ENCODE peak calls at places on chromosome 10, in five cellular contexts. One of them, this sample, is unnamed.

GRCh38 chr10:29920408-29921070 is 138.8 kb downstream of the JCAD start:
- DNase-seq in fibroblast of lung: no peak
- DNase-seq in endodermal cell: no peak
- DNase-seq in stomach: no peak
- DNase-seq in H1: no peak
- DNase-seq in this sample: no peak

GRCh38 chr10:16304311-16304710 is 132.5 kb upstream of the PTER start:
- DNase-seq in fibroblast of lung: no peak
- DNase-seq in endodermal cell: no peak
- DNase-seq in stomach: no peak
- DNase-seq in H1: no peak
- DNase-seq in this sample: no peak

GRCh38 chr10:52376665-52377354 is 62.7 kb downstream of the DKK1 start:
- DNase-seq in fibroblast of lung: peak; percentile 13
- DNase-seq in endodermal cell: no peak
- DNase-seq in stomach: no peak
- DNase-seq in H1: no peak
- DNase-seq in this sample: no peak

GRCh38 chr10:80443531-80443974 is 10.6 kb upstream of the TSPAN14 start:
- DNase-seq in fibroblast of lung: no peak
- DNase-seq in endodermal cell: peak; percentile 80
- DNase-seq in stomach: no peak
- DNase-seq in H1: no peak
- DNase-seq in this sample: no peak

GRCh38 chr10:70274643-70275042 is 9.2 kb downstream of the NPFFR1 start:
- DNase-seq in fibroblast of lung: peak; percentile 93
- DNase-seq in endodermal cell: no peak
- DNase-seq in stomach: no peak
- DNase-seq in H1: no peak
- DNase-seq in this sample: no peak

GRCh38 chr10:100303724-100304319 is 17.3 kb upstream of the BLOC1S2 start:
- DNase-seq in fibroblast of lung: peak; percentile 35
- DNase-seq in endodermal cell: no peak
- DNase-seq in stomach: no peak
- DNase-seq in H1: no peak
- DNase-seq in this sample: no peak

GRCh38 chr10:77592946-77593636 is 44.5 kb downstream of the KCNMA1 start:
- DNase-seq in fibroblast of lung: peak; percentile 93
- DNase-seq in endodermal cell: no peak
- DNase-seq in stomach: peak; percentile 44
- DNase-seq in H1: no peak
- DNase-seq in this sample: no peak

GRCh38 chr10:93762979-93763391 is 5.2 kb downstream of the LGI1 start:
- DNase-seq in fibroblast of lung: no peak
- DNase-seq in endodermal cell: no peak
- DNase-seq in stomach: no peak
- DNase-seq in H1: no peak
- DNase-seq in this sample: no peak

GRCh38 chr10:51696251-51696650 is 3.1 kb downstream of the CSTF2T start:
- DNase-seq in fibroblast of lung: no peak
- DNase-seq in endodermal cell: no peak
- DNase-seq in stomach: no peak
- DNase-seq in H1: no peak
- DNase-seq in this sample: no peak

GRCh38 chr10:62308101-62308500 is 39.5 kb upstream of the RTKN2 start:
- DNase-seq in fibroblast of lung: peak; percentile 50
- DNase-seq in endodermal cell: no peak
- DNase-seq in stomach: no peak
- DNase-seq in H1: no peak
- DNase-seq in this sample: no peak

GRCh38 chr10:12250181-12250580 is 54.2 kb downstream of the CDC123 start:
- DNase-seq in fibroblast of lung: no peak
- DNase-seq in endodermal cell: no peak
- DNase-seq in stomach: no peak
- DNase-seq in H1: no peak
- DNase-seq in this sample: no peak

GRCh38 chr10:125060486-125060850 is 99.9 kb downstream of the CTBP2 start:
- DNase-seq in fibroblast of lung: peak; percentile 87
- DNase-seq in endodermal cell: no peak
- DNase-seq in stomach: no peak
- DNase-seq in H1: no peak
- DNase-seq in this sample: no peak

GRCh38 chr10:35822316-35822715 is 180.2 kb upstream of the FZD8 start:
- DNase-seq in fibroblast of lung: peak; percentile 56
- DNase-seq in endodermal cell: peak; percentile 95
- DNase-seq in stomach: peak; percentile 31
- DNase-seq in H1: peak; percentile 31
- DNase-seq in this sample: peak; percentile 41

GRCh38 chr10:29041512-29042150 is 247.2 kb upstream of the LYZL1 start:
- DNase-seq in fibroblast of lung: peak; percentile 53
- DNase-seq in endodermal cell: no peak
- DNase-seq in stomach: no peak
- DNase-seq in H1: no peak
- DNase-seq in this sample: no peak

GRCh38 chr10:93656155-93656554 is 43.8 kb downstream of the PDE6C start:
- DNase-seq in fibroblast of lung: no peak
- DNase-seq in endodermal cell: no peak
- DNase-seq in stomach: no peak
- DNase-seq in H1: no peak
- DNase-seq in this sample: no peak

GRCh38 chr10:58723977-58724376 is 211.3 kb downstream of the BICC1 start:
- DNase-seq in fibroblast of lung: no peak
- DNase-seq in endodermal cell: no peak
- DNase-seq in stomach: no peak
- DNase-seq in H1: no peak
- DNase-seq in this sample: no peak

DNA sequence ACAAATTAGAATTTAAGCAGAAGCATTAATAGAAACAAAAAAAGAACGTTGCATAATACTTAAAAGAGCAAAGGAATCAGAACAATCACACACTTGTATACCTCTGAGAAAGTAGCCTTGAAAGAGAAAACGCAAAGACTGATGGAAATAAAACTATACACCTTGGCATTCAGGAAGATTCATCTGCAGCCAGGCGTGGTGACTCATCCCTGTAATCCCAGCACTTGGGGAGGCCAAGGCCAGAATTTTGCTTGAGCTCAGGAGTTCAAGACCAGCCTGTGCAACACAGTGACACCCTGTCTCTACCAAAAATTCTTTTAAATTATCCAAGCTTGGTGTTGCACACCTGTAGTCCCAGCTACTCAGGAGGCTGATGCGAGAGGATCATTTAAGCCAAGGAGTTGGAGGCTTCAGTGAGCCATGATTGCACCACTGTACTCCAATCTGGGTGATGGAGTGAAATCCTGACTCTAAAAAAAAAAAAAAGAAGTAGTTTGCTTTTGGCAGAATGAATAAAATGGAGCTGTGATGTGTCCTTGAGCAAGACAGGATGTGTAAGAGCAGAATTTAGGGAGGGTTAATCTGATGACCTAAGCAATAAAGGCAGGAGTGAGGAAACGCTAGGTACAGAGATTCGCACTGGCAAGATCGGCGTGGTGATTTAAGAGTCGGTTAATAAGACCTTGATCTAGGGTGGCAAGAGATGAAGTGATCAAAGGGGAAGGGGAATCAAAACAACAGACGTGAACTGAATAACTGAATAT is 75.8 kb upstream of the NRP1 start:
- DNase-seq in fibroblast of lung: no peak
- DNase-seq in endodermal cell: no peak
- DNase-seq in stomach: no peak
- DNase-seq in H1: no peak
- DNase-seq in this sample: no peak
- H3K4me1 ChIP-seq in fibroblast of lung: peaks cover 11% of the 10 kb centered on the region
- H3K4me1 ChIP-seq in endodermal cell: no peaks in the 10 kb centered on the region
- H3K4me1 ChIP-seq in stomach: no peaks in the 10 kb centered on the region
- H3K4me1 ChIP-seq in H1: no peaks in the 10 kb centered on the region
- H3K4me1 ChIP-seq in this sample: no peaks in the 10 kb centered on the region

GRCh38 chr10:122798704-122799231 is 46.9 kb downstream of the CUZD1 start:
- DNase-seq in fibroblast of lung: no peak
- DNase-seq in endodermal cell: peak; percentile 32
- DNase-seq in stomach: no peak
- DNase-seq in H1: no peak
- DNase-seq in this sample: no peak
- H3K27ac ChIP-seq in fibroblast of lung: no peak overlapping the region
- H3K27ac ChIP-seq in endodermal cell: no peak overlapping the region
- H3K27ac ChIP-seq in stomach: no peak overlapping the region
- H3K27ac ChIP-seq in H1: no peak overlapping the region
- H3K27ac ChIP-seq in this sample: no peak overlapping the region

DNA sequence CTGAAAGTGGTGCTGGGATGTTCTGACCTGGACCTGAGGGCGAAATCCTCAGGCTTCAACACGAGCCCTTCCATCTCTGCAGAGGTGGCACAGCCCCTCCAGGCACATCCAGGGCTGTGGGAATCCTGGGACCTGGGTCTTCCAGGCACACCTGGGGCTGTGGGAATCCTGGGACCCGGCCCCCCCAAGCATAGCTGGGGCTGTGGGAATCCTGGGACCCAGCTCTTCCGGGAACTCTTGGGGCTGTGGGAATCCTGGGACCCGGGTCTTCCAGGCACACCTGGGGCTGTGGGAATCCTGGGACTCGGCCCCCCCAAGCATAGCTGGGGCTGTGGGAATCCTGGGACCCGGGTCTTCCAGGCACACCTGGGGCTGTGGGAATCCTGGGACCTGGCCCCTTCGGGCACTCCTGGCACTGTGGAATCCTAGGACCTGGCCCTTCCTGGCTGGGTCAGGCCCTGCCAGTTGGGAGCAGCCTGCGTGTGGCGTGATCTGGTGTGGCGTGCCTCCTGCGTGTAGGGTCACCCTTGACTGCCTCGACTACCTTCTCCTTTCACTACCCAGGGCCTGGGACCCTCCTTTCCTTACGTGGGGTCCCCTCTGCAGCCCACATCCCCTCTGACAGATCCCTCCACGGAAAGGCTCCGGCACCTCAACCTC is 124.0 kb downstream of the WDR37 start:
- DNase-seq in fibroblast of lung: no peak
- DNase-seq in endodermal cell: no peak
- DNase-seq in stomach: no peak
- DNase-seq in H1: no peak
- DNase-seq in this sample: no peak
- H3K4me1 ChIP-seq in fibroblast of lung: no peaks in the 10 kb centered on the region
- H3K4me1 ChIP-seq in endodermal cell: no peaks in the 10 kb centered on the region
- H3K4me1 ChIP-seq in stomach: no peaks in the 10 kb centered on the region
- H3K4me1 ChIP-seq in H1: no peaks in the 10 kb centered on the region
- H3K4me1 ChIP-seq in this sample: no peaks in the 10 kb centered on the region

GRCh38 chr10:119896061-119896655 is 3.6 kb downstream of the SEC23IP start:
- DNase-seq in fibroblast of lung: peak; percentile 87
- DNase-seq in endodermal cell: peak; percentile 6
- DNase-seq in stomach: peak; percentile 51
- DNase-seq in H1: no peak
- DNase-seq in this sample: no peak
- H3K27ac ChIP-seq in fibroblast of lung: peak overlapping the region; percentile 40
- H3K27ac ChIP-seq in endodermal cell: no peak overlapping the region
- H3K27ac ChIP-seq in stomach: peak overlapping the region; percentile 82
- H3K27ac ChIP-seq in H1: no peak overlapping the region
- H3K27ac ChIP-seq in this sample: no peak overlapping the region

DNA sequence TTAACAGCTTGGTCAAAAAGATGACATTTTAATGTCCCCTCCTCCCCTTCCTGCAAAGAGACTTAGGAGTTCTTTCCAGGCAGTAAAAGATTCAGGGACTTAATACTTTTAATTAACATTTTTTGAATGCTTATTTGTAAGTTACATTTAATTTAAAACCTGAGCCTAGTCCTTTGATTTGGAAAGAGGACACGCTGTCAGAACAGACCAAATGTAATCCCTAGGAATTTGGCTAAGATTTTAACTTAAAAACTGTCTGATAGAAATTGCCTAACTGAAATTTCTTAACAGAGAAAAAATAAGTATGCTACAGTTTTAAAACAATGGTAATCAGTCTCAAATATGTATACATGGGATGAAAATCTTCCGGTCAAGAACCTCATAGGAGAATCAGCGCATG is 98.5 kb downstream of the NRP1 start:
- DNase-seq in fibroblast of lung: no peak
- DNase-seq in endodermal cell: no peak
- DNase-seq in stomach: no peak
- DNase-seq in H1: no peak
- DNase-seq in this sample: no peak
- H3K4me1 ChIP-seq in fibroblast of lung: peaks cover 19% of the 10 kb centered on the region
- H3K4me1 ChIP-seq in endodermal cell: peaks cover 33% of the 10 kb centered on the region
- H3K4me1 ChIP-seq in stomach: peaks cover 4% of the 10 kb centered on the region
- H3K4me1 ChIP-seq in H1: no peaks in the 10 kb centered on the region
- H3K4me1 ChIP-seq in this sample: no peaks in the 10 kb centered on the region

GRCh38 chr10:71582506-71582905 is 137.1 kb downstream of the C10orf105 start:
- DNase-seq in fibroblast of lung: no peak
- DNase-seq in endodermal cell: no peak
- DNase-seq in stomach: no peak
- DNase-seq in H1: no peak
- DNase-seq in this sample: no peak

GRCh38 chr10:71584902-71585578 is 134.5 kb downstream of the C10orf105 start:
- DNase-seq in fibroblast of lung: peak; percentile 24
- DNase-seq in endodermal cell: no peak
- DNase-seq in stomach: no peak
- DNase-seq in H1: no peak
- DNase-seq in this sample: no peak

GRCh38 chr10:71583076-71583475 is 136.5 kb downstream of the C10orf105 start:
- DNase-seq in fibroblast of lung: no peak
- DNase-seq in endodermal cell: no peak
- DNase-seq in stomach: no peak
- DNase-seq in H1: no peak
- DNase-seq in this sample: no peak

GRCh38 chr10:71585579-71586092 is 133.9 kb downstream of the C10orf105 start:
- DNase-seq in fibroblast of lung: no peak
- DNase-seq in endodermal cell: no peak
- DNase-seq in stomach: no peak
- DNase-seq in H1: no peak
- DNase-seq in this sample: no peak

DNA sequence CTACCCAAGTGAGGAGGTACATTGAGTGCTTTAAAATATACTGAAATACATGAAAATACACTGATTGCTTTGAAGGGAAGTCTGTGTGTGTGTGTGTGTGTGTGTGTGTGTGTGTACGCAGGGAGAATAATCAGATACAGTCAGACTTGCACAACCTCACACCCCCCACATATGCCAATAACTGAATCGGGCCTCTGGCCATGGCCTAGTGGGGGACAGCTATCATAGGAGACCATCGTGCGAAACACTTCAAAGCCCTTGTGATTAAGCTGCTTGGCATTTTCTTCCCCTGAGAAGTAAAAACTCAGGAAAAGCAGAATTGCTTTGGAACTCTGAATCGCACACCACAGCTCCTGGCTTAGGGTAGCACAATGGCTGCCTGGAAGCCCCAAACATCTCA is 135.1 kb downstream of the C10orf105 start:
- DNase-seq in fibroblast of lung: peak; percentile 63
- DNase-seq in endodermal cell: no peak
- DNase-seq in stomach: no peak
- DNase-seq in H1: no peak
- DNase-seq in this sample: no peak
- H3K27ac ChIP-seq in fibroblast of lung: no peak overlapping the region
- H3K27ac ChIP-seq in endodermal cell: no peak overlapping the region
- H3K27ac ChIP-seq in stomach: no peak overlapping the region
- H3K27ac ChIP-seq in H1: no peak overlapping the region
- H3K27ac ChIP-seq in this sample: no peak overlapping the region